ENCODE peak calls at places on chromosomes 11 and 22, in eight cellular contexts. H, R, M, Q, D, O, I and N are unnamed samples.
A peak's percentile ranks its signal among the peaks of the same experiment; 100 is the strongest.

GRCh38 chr22:23837496-23837859 is 1.3 kb downstream of the DERL3 start:
- DNase-seq in H (no peak), R (peak; percentile 33), M (no peak), Q (no peak), D (no peak), O (no peak), I (no peak), N (no peak)

GRCh38 chr11:19672591-19673206 is 39.9 kb upstream of the NAV2 start:
- DNase-seq in H (no peak), R (no peak), M (no peak), Q (no peak), D (no peak), O (no peak), I (no peak), N (no peak)

GRCh38 chr11:73376803-73377629 is 817 bp downstream of the RELT start:
- DNase-seq in H (peak; percentile 41), R (peak; percentile 67), M (peak; percentile 88), Q (peak; percentile 86), D (no peak), O (peak; percentile 71), I (peak; percentile 84), N (peak; percentile 80)

GRCh38 chr22:40001800-40002577 is 7.2 kb downstream of the FAM83F start:
- DNase-seq in H (no peak), R (no peak), M (no peak), Q (peak; percentile 29), D (no peak), O (no peak), I (no peak), N (no peak)

GRCh38 chr11:44248109-44248508 is 61.8 kb downstream of the ALX4 start:
- DNase-seq in H (no peak), R (no peak), M (no peak), Q (no peak), D (no peak), O (no peak), I (no peak), N (no peak)

GRCh38 chr11:91220476-91221202 is 997.8 kb upstream of the CHORDC1 start:
- DNase-seq in H (no peak), R (no peak), M (no peak), Q (peak; percentile 34), D (no peak), O (no peak), I (peak; percentile 76), N (no peak)

GRCh38 chr11:45252134-45252856 is 33.8 kb downstream of the SYT13 start:
- DNase-seq in H (peak; percentile 86), R (peak; percentile 73), M (no peak), Q (peak; percentile 48), D (no peak), O (no peak), I (peak; percentile 69), N (no peak)

GRCh38 chr22:29314074-29314473 is 1.4 kb downstream of the RASL10A start:
- DNase-seq in H (no peak), R (peak; percentile 38), M (no peak), Q (no peak), D (no peak), O (no peak), I (no peak), N (no peak)

GRCh38 chr11:100354736-100355135 is 332.4 kb upstream of the ARHGAP42 start:
- DNase-seq in H (no peak), R (no peak), M (no peak), Q (peak; percentile 1), D (no peak), O (no peak), I (no peak), N (no peak)

GRCh38 chr22:39520874-39521857 is 804 bp downstream of the ATF4 start:
- DNase-seq in H (peak; percentile 58), R (peak; percentile 61), M (peak; percentile 94), Q (peak; percentile 62), D (peak; percentile 92), O (peak; percentile 49), I (peak; percentile 82), N (peak; percentile 79)

GRCh38 chr11:116808262-116809175 is 14.6 kb downstream of the APOA4 start:
- DNase-seq in H (no peak), R (no peak), M (no peak), Q (peak; percentile 29), D (no peak), O (no peak), I (peak; percentile 75), N (no peak)

GRCh38 chr11:43691332-43691731 is 10.8 kb downstream of the HSD17B12 start:
- DNase-seq in H (no peak), R (no peak), M (no peak), Q (no peak), D (no peak), O (no peak), I (no peak), N (no peak)

GRCh38 chr11:11498195-11498594 is 123.6 kb downstream of the GALNT18 start:
- DNase-seq in H (no peak), R (no peak), M (no peak), Q (no peak), D (no peak), O (no peak), I (no peak), N (no peak)

GRCh38 chr22:26785942-26786341 is 128.6 kb downstream of the MIAT start:
- DNase-seq in H (no peak), R (no peak), M (no peak), Q (no peak), D (no peak), O (no peak), I (no peak), N (no peak)

GRCh38 chr11:99015634-99016454 is 4.9 kb upstream of the CNTN5 start:
- DNase-seq in H (peak; percentile 18), R (peak; percentile 67), M (no peak), Q (peak; percentile 27), D (no peak), O (no peak), I (peak; percentile 38), N (no peak)

GRCh38 chr22:37062366-37062655 is 10.8 kb downstream of the KCTD17 start:
- DNase-seq in H (no peak), R (no peak), M (no peak), Q (no peak), D (no peak), O (no peak), I (no peak), N (no peak)

GRCh38 chr22:40044870-40045834 is 50.4 kb downstream of the FAM83F start:
- DNase-seq in H (peak; percentile 66), R (peak; percentile 71), M (peak; percentile 83), Q (peak; percentile 29), D (peak; percentile 63), O (peak; percentile 78), I (no peak), N (no peak)

GRCh38 chr11:23778971-23779370 is 717.9 kb upstream of the LUZP2 start:
- DNase-seq in H (no peak), R (no peak), M (no peak), Q (peak; percentile 15), D (no peak), O (no peak), I (peak; percentile 49), N (no peak)

GRCh38 chr22:30439226-30439625 is 13.7 kb downstream of the MTFP1 start:
- DNase-seq in H (no peak), R (no peak), M (no peak), Q (no peak), D (no peak), O (no peak), I (no peak), N (no peak)

GRCh38 chr11:25910090-25910489 is 421.8 kb upstream of the ANO3 start:
- DNase-seq in H (no peak), R (no peak), M (no peak), Q (no peak), D (no peak), O (no peak), I (no peak), N (no peak)

GRCh38 chr11:65254724-65255123 is 7.0 kb upstream of the POLA2 start:
- DNase-seq in H (no peak), R (no peak), M (no peak), Q (no peak), D (no peak), O (no peak), I (no peak), N (no peak)

GRCh38 chr11:124174001-124174400 is 9.1 kb upstream of the OR10D3 start:
- DNase-seq in H (no peak), R (no peak), M (no peak), Q (peak; percentile 13), D (no peak), O (no peak), I (peak; percentile 74), N (no peak)

GRCh38 chr22:32731372-32731771 is 70.1 kb upstream of the TIMP3 start:
- DNase-seq in H (no peak), R (no peak), M (no peak), Q (no peak), D (no peak), O (no peak), I (no peak), N (no peak)

GRCh38 chr11:526192-526591 is 9.2 kb downstream of the HRAS start:
- DNase-seq in H (no peak), R (no peak), M (no peak), Q (no peak), D (no peak), O (no peak), I (no peak), N (no peak)

GRCh38 chr22:38981659-38982007 is 514 bp upstream of the APOBEC3B start:
- DNase-seq in H (no peak), R (no peak), M (no peak), Q (no peak), D (no peak), O (no peak), I (no peak), N (no peak)

GRCh38 chr11:122491486-122491885 is 164.0 kb upstream of the UBASH3B start:
- DNase-seq in H (no peak), R (no peak), M (no peak), Q (peak; percentile 25), D (no peak), O (no peak), I (peak; percentile 8), N (no peak)

GRCh38 chr11:71931245-71931602 is 2.4 kb downstream of the RNF121 start:
- DNase-seq in H (no peak), R (no peak), M (no peak), Q (no peak), D (no peak), O (no peak), I (peak; percentile 13), N (no peak)

GRCh38 chr11:112253605-112254242 is 6.9 kb downstream of the PLET1 start:
- DNase-seq in H (no peak), R (no peak), M (no peak), Q (no peak), D (no peak), O (no peak), I (peak; percentile 5), N (no peak)

GRCh38 chr11:13772223-13773046 is 104.0 kb downstream of the FAR1 start:
- DNase-seq in H (peak; percentile 54), R (peak; percentile 89), M (no peak), Q (peak; percentile 63), D (no peak), O (no peak), I (peak; percentile 55), N (no peak)

GRCh38 chr11:15493921-15494630 is 379.4 kb downstream of the INSC start:
- DNase-seq in H (no peak), R (no peak), M (no peak), Q (peak; percentile 18), D (no peak), O (no peak), I (peak; percentile 31), N (no peak)

GRCh38 chr22:48705159-48705916 is 1122.3 kb downstream of the BRD1 start:
- DNase-seq in H (no peak), R (no peak), M (peak; percentile 67), Q (no peak), D (no peak), O (no peak), I (no peak), N (no peak)

GRCh38 chr11:2300936-2301630 is 635 bp downstream of the C11orf21 start:
- DNase-seq in H (no peak), R (no peak), M (no peak), Q (no peak), D (peak; percentile 41), O (no peak), I (no peak), N (peak; percentile 38)

GRCh38 chr11:3234846-3235245 is 2.6 kb upstream of the MRGPRE start:
- DNase-seq in H (no peak), R (no peak), M (no peak), Q (no peak), D (no peak), O (no peak), I (no peak), N (no peak)

GRCh38 chr11:44379141-44380008 is 69.4 kb upstream of the ALX4 start:
- DNase-seq in H (no peak), R (no peak), M (peak; percentile 73), Q (no peak), D (no peak), O (no peak), I (no peak), N (no peak)